ENCODE peak calls at places on chromosomes 2 and 18, in seven cellular contexts. G is IMR-90, K is mesendoderm, O is mesenchymal stem cell, C is neuronal stem cell, Z is H9, L is H1. S is an unnamed sample.

GRCh38 chr2:46669996-46670793 is 190.8 kb downstream of the TMEM247 start:
- DNase-seq in G (peak; percentile 86), L (no peak), Z (no peak), C (no peak), O (peak; percentile 65), K (no peak), S (no peak)

GRCh38 chr2:219823566-219823965 is 196.1 kb downstream of the SLC4A3 start:
- DNase-seq in L (no peak), Z (no peak), C (no peak), O (no peak), G (no peak), K (no peak), S (no peak)

GRCh38 chr2:85161626-85161960 is 28.4 kb downstream of the TCF7L1 start:
- DNase-seq in L (no peak), Z (no peak), K (no peak), G (peak; percentile 23), O (peak; percentile 28), C (no peak), S (no peak)

GRCh38 chr2:10493636-10494281 is 45.6 kb upstream of the ODC1 start:
- DNase-seq in Z (no peak), K (no peak), O (peak; percentile 12), L (no peak), C (no peak), G (peak; percentile 95), S (no peak)

GRCh38 chr2:25529034-25529433 is 144.3 kb downstream of the DTNB start:
- DNase-seq in C (no peak), Z (no peak), O (no peak), K (no peak), L (no peak), G (no peak), S (no peak)

GRCh38 chr2:98921062-98921461 is 15.0 kb downstream of the CRACDL start:
- DNase-seq in O (no peak), L (no peak), K (no peak), C (no peak), G (no peak), Z (no peak), S (no peak)

GRCh38 chr2:85058619-85058941 is 74.6 kb upstream of the TCF7L1 start:
- DNase-seq in Z (no peak), K (no peak), O (no peak), L (no peak), C (no peak), G (no peak), S (no peak)

GRCh38 chr2:134154269-134154668 is 99.6 kb upstream of the MGAT5 start:
- DNase-seq in G (no peak), C (no peak), O (no peak), L (no peak), K (no peak), Z (no peak), S (no peak)

GRCh38 chr2:105393373-105394055 is 5.3 kb downstream of the FHL2 start:
- DNase-seq in Z (no peak), G (peak; percentile 73), L (no peak), C (no peak), O (peak; percentile 68), K (no peak), S (no peak)

GRCh38 chr2:40463112-40463511 is 11.2 kb upstream of the SLC8A1 start:
- DNase-seq in Z (no peak), G (no peak), O (no peak), C (no peak), L (no peak), K (no peak), S (no peak)

GRCh38 chr18:47296462-47296861 is 45.0 kb upstream of the SKOR2 start:
- DNase-seq in G (no peak), K (no peak), Z (no peak), O (no peak), L (no peak), C (no peak), S (no peak)

GRCh38 chr2:9424447-9425164 is 1.2 kb downstream of the CPSF3 start:
- DNase-seq in G (no peak), O (no peak), Z (no peak), K (no peak), L (no peak), C (no peak), S (peak; percentile 15)

GRCh38 chr2:70328921-70329561 is 27.2 kb upstream of the FAM136A start:
- DNase-seq in L (peak; percentile 23), Z (peak; percentile 59), O (no peak), G (no peak), K (peak; percentile 87), C (no peak), S (peak; percentile 89)

GRCh38 chr2:100246163-100247145 is 75.8 kb downstream of the LONRF2 start:
- DNase-seq in O (peak; percentile 35), K (peak; percentile 59), C (no peak), L (no peak), Z (no peak), G (no peak), S (no peak)

GRCh38 chr2:174176898-174177297 is 71.4 kb downstream of the OLA1 start:
- DNase-seq in C (peak; percentile 23), O (no peak), Z (no peak), L (no peak), K (peak; percentile 91), G (peak; percentile 44), S (peak; percentile 94)

GRCh38 chr2:96267159-96267971 is 1.3 kb downstream of the CIAO1 start:
- DNase-seq in O (peak; percentile 61), Z (peak; percentile 51), C (no peak), L (no peak), G (peak; percentile 37), K (peak; percentile 70), S (peak; percentile 22)

GRCh38 chr18:58013241-58014211 is 30.5 kb upstream of the NEDD4L start:
- DNase-seq in L (no peak), K (peak; percentile 46), G (peak; percentile 22), O (no peak), C (no peak), Z (no peak), S (no peak)

GRCh38 chr18:38427234-38427633 is 861.6 kb upstream of the CELF4 start:
- DNase-seq in K (peak; percentile 38), C (no peak), Z (no peak), O (no peak), G (no peak), L (no peak), S (no peak)

GRCh38 chr18:73283788-73284187 is 416.0 kb upstream of the NETO1 start:
- DNase-seq in G (peak; percentile 63), C (no peak), K (peak; percentile 53), O (peak; percentile 82), Z (no peak), L (no peak), S (peak; percentile 2)

GRCh38 chr2:33134764-33135560 is 188.2 kb downstream of the LTBP1 start:
- DNase-seq in C (no peak), Z (no peak), L (no peak), K (no peak), O (no peak), G (no peak), S (no peak)

DNA sequence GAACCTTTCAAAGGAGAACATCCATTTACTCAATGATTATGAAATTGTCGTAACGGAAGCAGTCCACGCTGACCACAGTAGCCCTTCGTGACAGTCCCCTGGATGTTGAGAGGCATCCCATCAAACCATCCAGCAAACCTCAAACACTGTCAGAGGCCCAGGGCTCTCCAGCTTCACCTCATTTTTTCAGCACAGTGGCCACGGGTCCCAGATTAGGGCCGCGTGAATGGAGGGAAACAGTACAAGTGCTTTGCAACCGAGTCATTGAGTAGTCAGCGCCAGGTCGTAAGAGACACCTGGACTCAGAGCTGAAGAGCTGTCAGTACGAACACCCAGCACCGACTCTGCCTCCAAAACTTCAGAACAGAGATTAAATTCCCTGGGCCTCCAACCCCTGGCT is 552.5 kb upstream of the SALL3 start:
- DNase-seq in K (no peak), Z (peak; percentile 13), O (no peak), G (no peak), L (no peak), C (no peak), S (no peak)
- H3K27me3 ChIP-seq in K (no peaks in the 10 kb centered on the region), Z (no peaks in the 10 kb centered on the region), O (no peaks in the 10 kb centered on the region), G (no peaks in the 10 kb centered on the region), L (no peaks in the 10 kb centered on the region), C (no peaks in the 10 kb centered on the region), S (no peaks in the 10 kb centered on the region)

DNA sequence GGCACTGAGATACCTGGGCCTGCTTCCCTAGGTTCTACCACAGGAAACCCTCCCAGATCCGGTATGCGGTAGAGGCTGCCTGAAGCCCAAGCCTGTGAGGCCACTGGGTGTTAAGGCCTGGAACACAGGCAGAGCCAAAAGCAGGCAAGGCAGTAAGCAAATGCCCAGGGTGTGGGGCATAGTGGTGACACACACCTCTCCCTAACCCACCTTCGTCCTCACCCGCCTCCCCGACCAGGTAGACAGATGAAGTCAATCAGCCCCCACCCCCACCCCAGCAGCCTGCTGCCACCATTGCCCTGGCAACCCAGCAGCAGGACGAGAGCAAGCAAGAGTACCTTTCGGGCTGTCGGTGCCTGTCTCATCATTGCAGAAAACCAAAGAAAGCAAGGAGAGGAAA is 6.1 kb downstream of the DCTN1 start:
- DNase-seq in O (no peak), L (no peak), G (no peak), K (peak; percentile 50), C (no peak), Z (peak; percentile 40), S (no peak)
- H3K18ac ChIP-seq in O (no peak overlapping the region), L (no peak overlapping the region), G (no peak overlapping the region), K (no peak overlapping the region), C (peak overlapping the region; percentile 81), Z (no peak overlapping the region), S (no peak overlapping the region)

GRCh38 chr18:61635901-61636528 is 256.8 kb downstream of the RNF152 start:
- DNase-seq in Z (peak; percentile 64), G (peak; percentile 63), O (peak; percentile 57), L (no peak), K (peak; percentile 81), C (peak; percentile 59), S (peak; percentile 41)

GRCh38 chr18:61639886-61640285 is 252.9 kb downstream of the RNF152 start:
- DNase-seq in L (no peak), Z (no peak), C (no peak), O (peak; percentile 75), G (peak; percentile 58), K (no peak), S (peak; percentile 27)

GRCh38 chr18:61637905-61638304 is 254.9 kb downstream of the RNF152 start:
- DNase-seq in L (peak; percentile 49), G (no peak), K (peak; percentile 64), C (no peak), Z (peak; percentile 55), O (no peak), S (no peak)

GRCh38 chr18:61637319-61637718 is 255.5 kb downstream of the RNF152 start:
- DNase-seq in G (no peak), L (no peak), O (no peak), C (peak; percentile 18), K (peak; percentile 87), Z (peak; percentile 81), S (no peak)
- H4K8ac ChIP-seq in G (no peak overlapping the region), L (no peak overlapping the region), O (peak overlapping the region; percentile 45), C (no peak overlapping the region), K (no peak overlapping the region), Z (no peak overlapping the region), S (no peak overlapping the region)

GRCh38 chr2:230312638-230313037 is 14.4 kb upstream of the SP140L start:
- DNase-seq in C (no peak), O (no peak), G (peak; percentile 51), K (peak; percentile 27), L (no peak), Z (no peak), S (no peak)
- H3K27me3 ChIP-seq in C (no peaks in the 10 kb centered on the region), O (no peaks in the 10 kb centered on the region), G (no peaks in the 10 kb centered on the region), K (no peaks in the 10 kb centered on the region), L (no peaks in the 10 kb centered on the region), Z (no peaks in the 10 kb centered on the region), S (no peaks in the 10 kb centered on the region)

DNA sequence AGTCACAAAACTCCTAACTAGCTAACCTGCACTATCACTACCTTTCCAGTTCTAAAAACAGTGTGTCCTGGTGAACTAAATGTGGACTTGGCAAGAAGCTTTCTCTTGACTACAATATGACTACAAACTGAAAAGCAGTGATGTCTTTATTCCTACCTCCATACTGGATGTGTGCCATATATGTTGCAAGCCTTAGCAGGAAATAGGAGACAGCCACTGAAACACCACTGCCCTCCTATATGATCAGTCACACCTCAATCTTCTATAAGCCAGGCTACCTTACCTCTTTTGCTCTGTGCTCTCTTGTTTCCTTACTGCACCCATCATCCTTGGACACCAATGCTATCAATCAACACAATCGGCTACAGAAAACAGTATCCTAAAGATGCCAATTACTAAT is 34.1 kb downstream of the SS18 start:
- DNase-seq in G (peak; percentile 66), C (no peak), L (no peak), K (no peak), O (no peak), Z (no peak), S (no peak)
- H3K18ac ChIP-seq in G (no peak overlapping the region), C (no peak overlapping the region), L (no peak overlapping the region), K (no peak overlapping the region), O (no peak overlapping the region), Z (no peak overlapping the region), S (no peak overlapping the region)